ENCODE peak calls at places on chromosomes 5 and 9, in four cellular contexts. U is neuronal stem cell, Y is IMR-90, R is H9. G is an unnamed sample.
A peak's percentile ranks its signal among the peaks of the same experiment; 100 is the strongest.

GRCh38 chr5:134626369-134627014 is 6.1 kb downstream of the SAR1B start:
- DNase-seq in U (no peak), Y (peak; percentile 63), R (no peak), G (peak; percentile 7)

GRCh38 chr5:175444060-175444904 is at the start of gene DRD1:
- DNase-seq in U (peak; percentile 67), Y (peak; percentile 21), R (peak; percentile 82), G (peak; percentile 33)

GRCh38 chr9:127129718-127130085 is 7.3 kb upstream of the ANGPTL2 start:
- DNase-seq in U (no peak), Y (no peak), R (no peak), G (no peak)

GRCh38 chr5:176570044-176570443 is 20.9 kb downstream of the CDHR2 start:
- DNase-seq in U (no peak), Y (peak; percentile 48), R (no peak), G (no peak)

GRCh38 chr9:28052104-28052503 is 478.8 kb upstream of the C9orf72 start:
- DNase-seq in U (no peak), Y (no peak), R (no peak), G (no peak)

GRCh38 chr5:60453186-60453976 is 246.6 kb downstream of the DEPDC1B start:
- DNase-seq in U (no peak), Y (no peak), R (no peak), G (no peak)

GRCh38 chr5:96629774-96630173 is 32.4 kb upstream of the CAST start:
- DNase-seq in U (no peak), Y (peak; percentile 89), R (no peak), G (no peak)

GRCh38 chr5:6343951-6344596 is 34.3 kb downstream of the MED10 start:
- DNase-seq in U (no peak), Y (no peak), R (no peak), G (peak; percentile 4)

GRCh38 chr5:179119415-179120170 is 59.4 kb downstream of the ZNF354C start:
- DNase-seq in U (no peak), Y (no peak), R (no peak), G (no peak)

GRCh38 chr9:88458716-88459115 is 70.5 kb downstream of the SPIN1 start:
- DNase-seq in U (no peak), Y (peak; percentile 75), R (no peak), G (peak; percentile 97)

GRCh38 chr5:16666861-16667481 is 50.2 kb upstream of the RETREG1 start:
- DNase-seq in U (no peak), Y (peak; percentile 15), R (no peak), G (peak; percentile 51)

GRCh38 chr5:126778675-126779403 is 1.9 kb downstream of the LMNB1 start:
- DNase-seq in U (peak; percentile 18), Y (no peak), R (no peak), G (peak; percentile 16)

GRCh38 chr9:126058631-126059030 is 268.0 kb upstream of the MVB12B start:
- DNase-seq in U (no peak), Y (no peak), R (no peak), G (no peak)

GRCh38 chr5:157912621-157913325 is 53.8 kb upstream of the CLINT1 start:
- DNase-seq in U (no peak), Y (no peak), R (no peak), G (peak; percentile 37)

GRCh38 chr5:170497311-170498038 is 6.3 kb upstream of the KCNIP1 start:
- DNase-seq in U (no peak), Y (peak; percentile 31), R (no peak), G (no peak)

GRCh38 chr9:123561055-123561454 is 205.1 kb downstream of the CRB2 start:
- DNase-seq in U (no peak), Y (no peak), R (peak; percentile 67), G (no peak)

GRCh38 chr9:133989554-133990365 is 2.4 kb downstream of the VAV2 start:
- DNase-seq in U (no peak), Y (no peak), R (no peak), G (no peak)

GRCh38 chr5:141691867-141692532 is 10.0 kb upstream of the ARAP3 start:
- DNase-seq in U (peak; percentile 85), Y (peak; percentile 60), R (peak; percentile 89), G (peak; percentile 76)

GRCh38 chr5:28269978-28270377 is 1231.6 kb upstream of the CDH9 start:
- DNase-seq in U (no peak), Y (no peak), R (no peak), G (no peak)

GRCh38 chr9:108478871-108479332 is 376.9 kb downstream of the ACTL7B start:
- DNase-seq in U (no peak), Y (peak; percentile 88), R (no peak), G (no peak)

GRCh38 chr5:140966293-140967225 is at the start of gene PCDHAC2:
- DNase-seq in U (peak; percentile 51), Y (no peak), R (peak; percentile 83), G (no peak)

GRCh38 chr5:53934126-53934856 is 373.9 kb downstream of the NDUFS4 start:
- DNase-seq in U (no peak), Y (peak; percentile 75), R (no peak), G (no peak)

GRCh38 chr9:92425578-92425977 is 1.3 kb upstream of the OMD start:
- DNase-seq in U (no peak), Y (peak; percentile 65), R (no peak), G (no peak)

GRCh38 chr9:8382266-8382665 is 582.7 kb upstream of the DMAC1 start:
- DNase-seq in U (no peak), Y (no peak), R (no peak), G (no peak)

GRCh38 chr9:116574027-116574679 is 113.0 kb upstream of the TRIM32 start:
- DNase-seq in U (no peak), Y (peak; percentile 13), R (no peak), G (no peak)

GRCh38 chr9:127662617-127663016 is 44.2 kb upstream of the CFAP157 start:
- DNase-seq in U (no peak), Y (no peak), R (no peak), G (no peak)

GRCh38 chr5:149114403-149115312 is 26.6 kb upstream of the ABLIM3 start:
- DNase-seq in U (peak; percentile 63), Y (peak; percentile 84), R (peak; percentile 78), G (peak; percentile 81)

GRCh38 chr5:140565024-140565779 is 574 bp downstream of the SLC35A4 start:
- DNase-seq in U (no peak), Y (peak; percentile 33), R (no peak), G (no peak)

GRCh38 chr5:140262839-140263238 is 40.1 kb downstream of the PFDN1 start:
- DNase-seq in U (no peak), Y (no peak), R (no peak), G (no peak)

GRCh38 chr5:173829826-173830225 is 58.3 kb upstream of the CPEB4 start:
- DNase-seq in U (no peak), Y (peak; percentile 40), R (no peak), G (no peak)
- H3K9ac ChIP-seq in U (no peak overlapping the region), Y (no peak overlapping the region), R (no peak overlapping the region), G (no peak overlapping the region)

GRCh38 chr9:91349115-91349555 is 12.6 kb downstream of the AUH start:
- DNase-seq in U (no peak), Y (no peak), R (no peak), G (no peak)
- H4K8ac ChIP-seq in U (no peak overlapping the region), Y (no peak overlapping the region), R (no peak overlapping the region), G (no peak overlapping the region)

GRCh38 chr9:3495850-3496249 is 30.0 kb downstream of the RFX3 start:
- DNase-seq in U (no peak), Y (peak; percentile 15), R (no peak), G (no peak)
- H3K9ac ChIP-seq in U (no peak overlapping the region), Y (no peak overlapping the region), R (no peak overlapping the region), G (no peak overlapping the region)

DNA sequence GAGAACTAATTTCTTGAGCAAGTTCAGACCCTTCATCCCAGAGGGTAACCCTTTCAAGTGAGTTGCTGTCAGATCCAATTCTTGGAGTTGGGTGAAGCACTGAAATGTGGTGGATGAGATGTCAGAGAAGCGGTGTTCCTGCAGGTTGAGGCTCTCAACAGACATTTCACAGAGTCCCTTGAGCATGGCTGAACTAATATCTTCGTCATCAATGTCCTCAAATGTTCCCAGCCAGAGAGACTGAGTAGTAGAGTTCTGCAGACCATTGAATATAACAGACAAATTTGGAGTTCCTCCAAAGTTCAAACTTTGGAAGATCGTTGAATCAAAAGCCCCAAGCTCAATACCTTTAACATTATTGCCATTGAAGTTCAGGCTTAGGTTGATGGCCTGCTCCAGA is 12.7 kb downstream of the CD180 start:
- DNase-seq in U (no peak), Y (no peak), R (no peak), G (no peak)
- H4K8ac ChIP-seq in U (no peak overlapping the region), Y (no peak overlapping the region), R (no peak overlapping the region), G (no peak overlapping the region)

GRCh38 chr9:12775373-12775962 is 648 bp downstream of the LURAP1L start:
- DNase-seq in U (peak; percentile 47), Y (no peak), R (peak; percentile 53), G (peak; percentile 6)
- H3K9ac ChIP-seq in U (peak overlapping the region; percentile 82), Y (peak overlapping the region; percentile 89), R (no peak overlapping the region), G (peak overlapping the region; percentile 89)

DNA sequence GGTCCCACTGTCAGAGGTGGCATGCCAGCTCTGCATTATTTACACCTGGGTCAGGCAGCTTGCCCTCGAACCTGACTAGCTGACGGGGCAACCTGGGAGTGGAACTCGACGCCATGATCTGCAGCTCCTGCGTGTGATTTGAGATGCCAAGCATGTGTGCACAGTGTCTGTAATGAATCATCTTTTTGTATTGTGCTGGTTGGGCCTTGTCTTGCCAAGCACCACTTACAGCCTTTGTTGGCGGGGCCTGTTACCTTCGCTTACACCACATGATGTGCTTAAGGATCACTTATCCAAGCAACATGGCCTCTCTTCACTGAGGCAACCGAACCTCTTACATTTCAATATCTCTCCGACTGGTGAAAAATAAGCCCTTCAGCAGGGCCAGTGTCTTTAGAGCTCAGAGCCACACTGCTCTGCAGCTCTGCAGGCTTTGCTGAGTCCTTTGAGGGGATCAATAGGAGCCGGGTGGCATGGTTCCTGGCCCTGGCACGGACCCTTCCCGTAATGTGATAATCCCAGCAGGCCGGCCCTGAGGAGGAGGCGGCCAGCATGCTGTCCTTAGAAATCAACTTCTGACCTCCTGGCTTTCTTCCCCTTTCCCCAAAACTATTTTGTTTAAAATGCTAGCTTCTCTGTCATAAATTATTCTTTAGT is 297.7 kb upstream of the CD180 start:
- DNase-seq in U (no peak), Y (no peak), R (no peak), G (peak; percentile 25)
- H4K8ac ChIP-seq in U (no peak overlapping the region), Y (no peak overlapping the region), R (no peak overlapping the region), G (no peak overlapping the region)

G was measured in trophoblast cell.